ENCODE peak calls at places on chromosomes 4 and X, in nine cellular contexts. H, X, V, O, D, C, F, I and W are unnamed samples.

GRCh38 chrX:37684426-37684825 is 1.2 kb upstream of the XK start:
- DNase-seq in H (no peak), X (no peak), V (no peak), O (no peak), D (no peak), C (no peak), F (no peak), I (no peak), W (no peak)

GRCh38 chrX:111098874-111099273 is 2.9 kb downstream of the PAK3 start:
- DNase-seq in H (peak), X (peak), V (peak), O (peak), D (no peak), C (peak), F (peak), I (no peak), W (peak)

GRCh38 chrX:23885803-23886202 is 21.9 kb downstream of the APOO start:
- DNase-seq in H (no peak), X (no peak), V (no peak), O (no peak), D (no peak), C (no peak), F (no peak), I (no peak), W (no peak)

GRCh38 chrX:11480626-11481025 is 185.1 kb downstream of the ARHGAP6 start:
- DNase-seq in H (no peak), X (no peak), V (no peak), O (no peak), D (no peak), C (no peak), F (no peak), I (no peak), W (no peak)

GRCh38 chr4:173998471-173999144 is 284.9 kb downstream of the FBXO8 start:
- DNase-seq in H (no peak), X (no peak), V (no peak), O (no peak), D (no peak), C (no peak), F (no peak), I (no peak), W (no peak)

GRCh38 chrX:115324194-115324593 is 34.7 kb downstream of the LUZP4 start:
- DNase-seq in H (peak), X (no peak), V (no peak), O (peak), D (no peak), C (peak), F (peak), I (peak), W (no peak)

GRCh38 chr4:145937990-145938611 is 522 bp downstream of the ZNF827 start:
- DNase-seq in H (peak), X (peak), V (peak), O (peak), D (peak), C (no peak), F (no peak), I (no peak), W (no peak)

GRCh38 chr4:1211371-1211770 is 37.6 kb downstream of the CTBP1 start:
- DNase-seq in H (no peak), X (no peak), V (no peak), O (no peak), D (no peak), C (no peak), F (peak), I (no peak), W (no peak)

GRCh38 chrX:102154218-102154860 is 1.4 kb downstream of the BEX5 start:
- DNase-seq in H (peak), X (no peak), V (peak), O (no peak), D (no peak), C (peak), F (no peak), I (peak), W (no peak)

GRCh38 chrX:13607996-13608365 is 38.6 kb downstream of the EGFL6 start:
- DNase-seq in H (no peak), X (no peak), V (no peak), O (no peak), D (no peak), C (no peak), F (no peak), I (no peak), W (no peak)

GRCh38 chr4:6606465-6607235 is 31.7 kb downstream of the MAN2B2 start:
- DNase-seq in H (no peak), X (no peak), V (no peak), O (no peak), D (no peak), C (no peak), F (no peak), I (no peak), W (no peak)

GRCh38 chrX:45769919-45770582 is 569.4 kb upstream of the DIPK2B start:
- DNase-seq in H (peak), X (no peak), V (peak), O (peak), D (no peak), C (peak), F (peak), I (peak), W (no peak)

GRCh38 chr4:16890651-16891050 is 7.8 kb downstream of the LDB2 start:
- DNase-seq in H (no peak), X (no peak), V (no peak), O (no peak), D (no peak), C (no peak), F (no peak), I (no peak), W (no peak)

GRCh38 chr4:41483771-41484170 is 54.2 kb upstream of the LIMCH1 start:
- DNase-seq in H (no peak), X (no peak), V (no peak), O (no peak), D (no peak), C (no peak), F (no peak), I (no peak), W (no peak)

GRCh38 chr4:26412381-26413372 is 77.6 kb downstream of the CCKAR start:
- DNase-seq in H (no peak), X (no peak), V (no peak), O (peak), D (no peak), C (no peak), F (no peak), I (peak), W (no peak)